ENCODE peak calls at places on chromosomes 11 and 22, in eight cellular contexts. S is LoVo; Q is ecto neural progenitor cell; W is NCI-H510A treated with DMSO at 0.1 percent for 48 hours; K is stimulated activated CD4-positive, alpha-beta T cell treated with anti-CD3 and anti-CD28 coated beads, Interleukin-1b, Interleukin-23, amount 100 ng/mL, for 1 hour; A is anterior cingulate cortex; G is AG04449; Z is CD8-positive, alpha-beta memory T cell. H is an unnamed sample.

GRCh38 chr11:12066799-12067508 is 43.4 kb upstream of the MICAL2 start:
- DNase-seq in Z (no peak), S (peak; percentile 49), Q (peak; percentile 57), A (no peak), G (no peak), K (no peak), W (peak; percentile 78), H (no peak)

GRCh38 chr22:46891382-46891951 is 129.0 kb downstream of the TBC1D22A start:
- DNase-seq in G (no peak), A (no peak), W (no peak), Z (no peak), K (no peak), S (no peak), Q (no peak), H (no peak)

GRCh38 chr11:62142921-62143320 is 19.1 kb downstream of the INCENP start:
- DNase-seq in W (no peak), Q (peak; percentile 39), K (no peak), Z (no peak), A (no peak), S (no peak), G (no peak), H (no peak)

GRCh38 chr11:119206512-119207299 is 567 bp downstream of the CBL start:
- DNase-seq in S (no peak), A (no peak), G (no peak), Q (no peak), Z (peak; percentile 40), W (peak; percentile 23), K (no peak), H (peak; percentile 47)

GRCh38 chr11:11263238-11264030 is 89.6 kb downstream of the CSNK2A3 start:
- DNase-seq in W (no peak), G (no peak), K (no peak), Q (no peak), A (no peak), Z (no peak), S (no peak), H (no peak)

GRCh38 chr11:30749268-30749667 is 163.1 kb upstream of the MPPED2 start:
- DNase-seq in W (no peak), K (no peak), Q (no peak), G (no peak), A (no peak), Z (no peak), S (no peak), H (no peak)

GRCh38 chr11:30313580-30313979 is 9.3 kb upstream of the ARL14EP start:
- DNase-seq in G (no peak), Z (no peak), A (no peak), K (no peak), S (no peak), Q (no peak), W (no peak), H (no peak)

GRCh38 chr11:111438846-111439520 is 59.9 kb upstream of the POU2AF1 start:
- DNase-seq in S (no peak), G (no peak), W (peak; percentile 74), Z (no peak), Q (no peak), A (no peak), K (no peak), H (no peak)

GRCh38 chr11:125494601-125494986 is 1.5 kb downstream of the FEZ1 start:
- DNase-seq in A (no peak), K (no peak), Z (no peak), S (no peak), W (no peak), Q (no peak), G (no peak), H (no peak)

GRCh38 chr22:30197389-30197788 is 49.2 kb downstream of the LIF start:
- DNase-seq in S (no peak), G (no peak), Q (no peak), A (no peak), Z (no peak), K (no peak), W (no peak), H (no peak)

GRCh38 chr22:20430641-20431519 is 6.7 kb downstream of the SCARF2 start:
- DNase-seq in Q (peak; percentile 78), W (no peak), K (peak; percentile 37), G (no peak), A (no peak), S (peak; percentile 67), Z (peak; percentile 56), H (no peak)

GRCh38 chr11:67577951-67578350 is 5.7 kb upstream of the GSTP1 start:
- DNase-seq in A (no peak), S (no peak), G (no peak), K (no peak), W (no peak), Z (no peak), Q (no peak), H (no peak)

GRCh38 chr11:76617553-76618265 is 52.8 kb downstream of the LRRC32 start:
- DNase-seq in Z (no peak), A (no peak), Q (no peak), G (peak; percentile 47), K (no peak), S (no peak), W (no peak), H (no peak)

GRCh38 chr22:11066458-11067285 is 4461.3 kb upstream of the OR11H1 start:
- DNase-seq in S (no peak), G (no peak), Z (no peak), W (no peak), K (no peak), A (no peak), Q (peak; percentile 45), H (no peak)

GRCh38 chr11:57649826-57650738 is at the start of gene YPEL4:
- DNase-seq in Q (peak; percentile 73), Z (peak; percentile 77), A (peak; percentile 84), G (no peak), S (peak; percentile 13), K (peak; percentile 23), W (peak; percentile 11), H (no peak)

GRCh38 chr11:64694026-64694755 is 28.8 kb downstream of the NRXN2 start:
- DNase-seq in S (no peak), A (no peak), G (no peak), W (no peak), K (no peak), Z (no peak), Q (no peak), H (no peak)

GRCh38 chr11:56497010-56497409 is 5.8 kb upstream of the OR5M8 start:
- DNase-seq in K (no peak), G (no peak), W (no peak), Z (no peak), S (no peak), A (no peak), Q (no peak), H (no peak)

GRCh38 chr11:43732225-43732624 is 51.7 kb downstream of the HSD17B12 start:
- DNase-seq in A (no peak), Z (no peak), G (no peak), Q (no peak), K (no peak), S (no peak), W (no peak), H (no peak)

GRCh38 chr22:47169801-47170140 is 407.3 kb downstream of the TBC1D22A start:
- DNase-seq in Z (no peak), Q (no peak), K (no peak), A (no peak), G (no peak), W (no peak), S (no peak), H (no peak)

GRCh38 chr11:107695446-107695845 is 16.4 kb downstream of the SLN start:
- DNase-seq in S (no peak), G (no peak), A (no peak), Z (no peak), W (no peak), Q (no peak), K (no peak), H (no peak)

GRCh38 chr11:60194511-60194910 is 11.6 kb upstream of the MS4A6A start:
- DNase-seq in Q (no peak), W (no peak), S (no peak), A (no peak), G (no peak), Z (no peak), K (no peak), H (no peak)

GRCh38 chr22:23380230-23380573 is 199.9 kb downstream of the IGLL1 start:
- DNase-seq in G (no peak), Q (no peak), Z (no peak), S (no peak), W (peak; percentile 26), A (no peak), K (no peak), H (no peak)

GRCh38 chr11:38005597-38005996 is 1407.6 kb upstream of the RAG2 start:
- DNase-seq in Z (no peak), K (no peak), S (no peak), G (peak; percentile 16), W (no peak), A (no peak), Q (no peak), H (no peak)

GRCh38 chr22:41532908-41533825 is 11.1 kb downstream of the POLR3H start:
- DNase-seq in Z (peak; percentile 38), K (peak; percentile 23), A (no peak), Q (peak; percentile 87), W (peak; percentile 58), S (peak; percentile 46), G (no peak), H (peak; percentile 85)

GRCh38 chr11:57937431-57937830 is 86.2 kb upstream of the OR9Q1 start:
- DNase-seq in A (no peak), Q (no peak), S (no peak), Z (no peak), W (no peak), K (no peak), G (no peak), H (no peak)

GRCh38 chr11:45385844-45386243 is 99.7 kb upstream of the SYT13 start:
- DNase-seq in Q (no peak), K (no peak), S (no peak), Z (peak; percentile 39), A (no peak), W (no peak), G (no peak), H (no peak)

GRCh38 chr11:110463153-110463552 is 33.4 kb downstream of the FDX1 start:
- DNase-seq in W (peak; percentile 26), Z (peak; percentile 21), K (no peak), Q (peak; percentile 72), G (no peak), S (no peak), A (no peak), H (no peak)

GRCh38 chr22:23551385-23551784 is 28.7 kb downstream of the IGLL1 start:
- DNase-seq in W (no peak), S (no peak), G (no peak), A (no peak), K (no peak), Q (no peak), Z (no peak), H (no peak)

GRCh38 chr11:43034341-43034740 is 277.5 kb upstream of the API5 start:
- DNase-seq in W (no peak), A (no peak), S (no peak), K (no peak), G (no peak), Q (no peak), Z (no peak), H (no peak)

GRCh38 chr22:43273902-43274484 is 69.2 kb downstream of the SCUBE1 start:
- DNase-seq in G (no peak), A (peak; percentile 6), Q (peak; percentile 77), W (peak; percentile 53), K (no peak), Z (peak; percentile 43), S (peak; percentile 61), H (peak; percentile 77)

GRCh38 chr11:27120211-27120610 is 79.6 kb downstream of the BBOX1 start:
- DNase-seq in Q (no peak), S (no peak), G (no peak), A (no peak), Z (no peak), K (no peak), W (no peak), H (no peak)

GRCh38 chr22:45977551-45978274 is 751 bp upstream of the WNT7B start:
- DNase-seq in G (no peak), S (no peak), K (no peak), Q (peak; percentile 82), W (peak; percentile 41), Z (no peak), A (no peak), H (no peak)

GRCh38 chr11:23846902-23847422 is 649.9 kb upstream of the LUZP2 start:
- DNase-seq in Z (no peak), Q (no peak), W (no peak), K (no peak), A (no peak), G (no peak), S (no peak), H (no peak)